ENCODE peak calls at places on chromosomes 4 and X, in four cellular contexts. F is Karpas-422, P is fibroblast of lung, T is heart right ventricle. K is an unnamed sample.

GRCh38 chr4:52638717-52639116 is 20.4 kb downstream of the USP46 start:
- DNase-seq in F (peak), T (no peak), P (no peak), K (no peak)

GRCh38 chr4:74376888-74377483 is 12.0 kb downstream of the EREG start:
- DNase-seq in T (no peak), F (peak), P (peak), K (peak)

GRCh38 chr4:78661923-78662521 is 110.5 kb downstream of the ANXA3 start:
- DNase-seq in P (no peak), T (no peak), F (no peak), K (peak)

GRCh38 chrX:41822917-41823316 is 98.9 kb downstream of the GPR82 start:
- DNase-seq in F (no peak), T (no peak), P (no peak), K (no peak)

GRCh38 chr4:73883306-73883705 is 14.1 kb downstream of the CXCL1 start:
- DNase-seq in P (peak), F (no peak), T (no peak), K (peak)

GRCh38 chr4:111434581-111434980 is 710.7 kb upstream of the FAM241A start:
- DNase-seq in P (peak), T (no peak), F (no peak), K (peak)

GRCh38 chr4:81688085-81688484 is 216.4 kb upstream of the RASGEF1B start:
- DNase-seq in F (no peak), P (no peak), T (no peak), K (peak)

GRCh38 chr4:17058506-17058905 is 160.1 kb upstream of the LDB2 start:
- DNase-seq in P (peak), F (no peak), T (peak), K (peak)

GRCh38 chr4:576991-577498 is 950 bp upstream of the TMEM271 start:
- DNase-seq in T (no peak), P (no peak), F (no peak), K (peak)

GRCh38 chr4:88189881-88190585 is 31.6 kb upstream of the ABCG2 start:
- DNase-seq in P (no peak), F (no peak), T (no peak), K (no peak)

GRCh38 chr4:187460016-187460415 is 535.6 kb upstream of the ZFP42 start:
- DNase-seq in F (no peak), P (no peak), T (no peak), K (no peak)
- H3K27ac ChIP-seq in F (no peak), P (no peak), T (no peak), K (no peak)

GRCh38 chrX:9807355-9808182 is 21.3 kb downstream of the SHROOM2 start:
- DNase-seq in P (no peak), T (no peak), F (no peak), K (no peak)
- H3K27ac ChIP-seq in P (no peak), T (no peak), F (no peak), K (no peak)

DNA sequence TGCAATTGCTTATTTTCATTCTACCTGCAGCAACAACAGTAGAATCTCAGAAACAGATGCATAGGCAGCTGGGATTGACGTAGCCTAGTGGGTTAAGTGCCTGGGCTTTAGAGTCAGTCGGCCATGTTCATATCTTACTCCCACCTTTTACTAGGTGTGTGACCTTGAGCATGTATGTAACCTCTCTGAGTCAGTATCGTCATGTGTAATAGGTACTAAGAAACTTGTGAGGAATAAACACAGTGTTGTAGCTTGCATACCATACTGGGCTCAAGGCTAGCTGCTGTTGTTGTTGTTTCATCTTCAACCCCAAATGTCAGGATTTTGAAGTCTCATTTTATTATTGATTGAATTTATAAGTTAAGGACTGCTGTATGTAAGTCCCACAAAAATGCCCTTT is 14.2 kb downstream of the RAB9A start:
- DNase-seq in T (no peak), P (no peak), F (no peak), K (no peak)
- H3K27ac ChIP-seq in T (no peak), P (no peak), F (no peak), K (no peak)

GRCh38 chrX:103063191-103063845 is 653 bp downstream of the BEX1 start:
- DNase-seq in T (no peak), P (peak), F (no peak), K (peak)
- H3K27ac ChIP-seq in T (no peak), P (no peak), F (no peak), K (peak)